ENCODE peak calls at places on chromosomes 16 and 17, in seven cellular contexts. R, A, J, Y, F, H and S are unnamed samples.

GRCh38 chr16:58107228-58107627 is 22.0 kb downstream of the CFAP20 start:
- DNase-seq in R (no peak), A (no peak), J (no peak), Y (no peak), F (no peak), H (no peak), S (no peak)

GRCh38 chr16:11025120-11025531 is 80.8 kb downstream of the CLEC16A start:
- DNase-seq in R (no peak), A (no peak), J (no peak), Y (no peak), F (no peak), H (no peak), S (no peak)

GRCh38 chr17:35588196-35588920 is 1.2 kb downstream of the AP2B1 start:
- DNase-seq in R (no peak), A (peak; percentile 93), J (peak; percentile 99), Y (no peak), F (peak; percentile 89), H (no peak), S (no peak)

GRCh38 chr16:13453325-13453724 is 466.6 kb upstream of the ERCC4 start:
- DNase-seq in R (no peak), A (no peak), J (peak; percentile 62), Y (no peak), F (peak; percentile 15), H (no peak), S (no peak)

GRCh38 chr17:18187816-18188761 is 4.5 kb downstream of the ALKBH5 start:
- DNase-seq in R (peak; percentile 41), A (no peak), J (no peak), Y (no peak), F (no peak), H (no peak), S (no peak)

GRCh38 chr17:43330876-43331639 is 67.7 kb upstream of the ARL4D start:
- DNase-seq in R (no peak), A (peak; percentile 58), J (no peak), Y (no peak), F (no peak), H (no peak), S (no peak)

GRCh38 chr16:85047867-85048455 is 20.4 kb downstream of the KIAA0513 start:
- DNase-seq in R (no peak), A (no peak), J (no peak), Y (no peak), F (no peak), H (no peak), S (no peak)

GRCh38 chr17:39920218-39921210 is 2.1 kb upstream of the GSDMB start:
- DNase-seq in R (no peak), A (no peak), J (no peak), Y (no peak), F (no peak), H (no peak), S (no peak)

GRCh38 chr17:39653662-39654331 is 11.4 kb upstream of the TCAP start:
- DNase-seq in R (peak; percentile 59), A (peak; percentile 67), J (peak; percentile 13), Y (peak; percentile 76), F (peak; percentile 49), H (no peak), S (no peak)

GRCh38 chr16:10827691-10828341 is 9.2 kb upstream of the TVP23A start:
- DNase-seq in R (peak; percentile 82), A (no peak), J (peak; percentile 52), Y (peak; percentile 72), F (peak; percentile 30), H (peak; percentile 42), S (no peak)

GRCh38 chr17:20300399-20301037 is 166.8 kb downstream of the LGALS9B start:
- DNase-seq in R (no peak), A (no peak), J (no peak), Y (no peak), F (no peak), H (peak; percentile 64), S (no peak)

GRCh38 chr17:16459850-16460550 is 32.0 kb downstream of the LRRC75A start:
- DNase-seq in R (no peak), A (no peak), J (peak; percentile 70), Y (no peak), F (peak; percentile 71), H (no peak), S (no peak)

GRCh38 chr17:50882851-50883250 is 16.7 kb upstream of the TOB1 start:
- DNase-seq in R (no peak), A (peak; percentile 65), J (peak; percentile 85), Y (no peak), F (peak; percentile 68), H (no peak), S (no peak)

GRCh38 chr17:32486701-32487459 is at the start of gene CDK5R1:
- DNase-seq in R (peak; percentile 79), A (peak; percentile 65), J (no peak), Y (peak; percentile 74), F (peak; percentile 59), H (no peak), S (peak; percentile 68)

GRCh38 chr16:70159355-70160348 is 13.9 kb upstream of the CLEC18C start:
- DNase-seq in R (no peak), A (no peak), J (no peak), Y (no peak), F (no peak), H (no peak), S (no peak)

GRCh38 chr17:2828396-2829038 is 32.3 kb downstream of the RAP1GAP2 start:
- DNase-seq in R (peak; percentile 78), A (peak; percentile 82), J (no peak), Y (peak; percentile 81), F (peak; percentile 84), H (no peak), S (no peak)

GRCh38 chr17:29625037-29625750 is 2.5 kb upstream of the CORO6 start:
- DNase-seq in R (no peak), A (peak; percentile 73), J (peak; percentile 76), Y (no peak), F (peak; percentile 61), H (no peak), S (no peak)
- TF ChIP-seq CTCF in R (no peak), A (no peak), J (no peak), Y (no peak), F (no peak), H (no peak), S (no peak)

DNA sequence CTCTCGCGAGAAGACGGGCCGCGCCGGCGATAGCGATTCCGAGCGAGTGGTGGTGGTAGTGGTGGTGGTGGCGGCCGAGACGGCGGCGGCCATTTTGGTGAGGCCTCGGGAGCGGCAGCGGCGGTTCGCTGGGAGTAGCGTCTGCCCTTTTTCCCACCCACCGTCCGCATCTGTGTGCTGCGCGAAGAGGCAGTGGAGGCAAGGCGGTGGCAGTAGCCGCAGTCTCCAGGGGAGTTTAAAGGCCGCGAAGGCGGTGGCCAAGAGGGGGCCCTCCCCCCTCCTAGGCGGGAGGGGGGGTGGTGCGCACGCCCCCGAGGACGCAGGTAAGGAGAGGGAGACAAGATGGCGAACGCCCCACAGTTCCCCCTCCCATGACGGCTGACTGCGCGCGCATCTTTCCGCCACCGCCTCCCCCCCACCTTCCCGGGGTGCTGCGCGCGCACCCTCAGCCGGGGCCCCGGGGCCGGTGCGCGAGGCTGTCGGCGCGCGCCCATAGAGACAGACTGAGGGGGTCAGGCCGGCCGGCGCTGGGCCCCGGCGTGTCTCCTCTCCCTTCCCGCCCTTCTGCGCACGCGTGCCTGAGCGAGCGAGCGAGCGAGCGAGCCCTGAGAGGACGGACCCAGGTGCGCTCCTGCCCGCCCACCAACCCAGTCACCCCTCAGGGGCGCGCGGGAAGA is 694 bp upstream of the SRCAP start:
- DNase-seq in R (peak; percentile 99), A (peak; percentile 99), J (peak; percentile 86), Y (peak; percentile 99), F (peak; percentile 99), H (peak; percentile 95), S (peak; percentile 95)
- TF ChIP-seq CTCF in R (no peak), A (no peak), J (no peak), Y (no peak), F (no peak), H (no peak), S (no peak)

GRCh38 chr16:22318690-22319358 is 21.6 kb downstream of the POLR3E start:
- DNase-seq in R (no peak), A (peak; percentile 55), J (peak; percentile 22), Y (peak; percentile 43), F (peak; percentile 33), H (no peak), S (no peak)
- TF ChIP-seq CTCF in R (peak; percentile 22), A (peak; percentile 71), J (peak; percentile 67), Y (no peak), F (peak; percentile 59), H (peak; percentile 62), S (peak; percentile 78)

DNA sequence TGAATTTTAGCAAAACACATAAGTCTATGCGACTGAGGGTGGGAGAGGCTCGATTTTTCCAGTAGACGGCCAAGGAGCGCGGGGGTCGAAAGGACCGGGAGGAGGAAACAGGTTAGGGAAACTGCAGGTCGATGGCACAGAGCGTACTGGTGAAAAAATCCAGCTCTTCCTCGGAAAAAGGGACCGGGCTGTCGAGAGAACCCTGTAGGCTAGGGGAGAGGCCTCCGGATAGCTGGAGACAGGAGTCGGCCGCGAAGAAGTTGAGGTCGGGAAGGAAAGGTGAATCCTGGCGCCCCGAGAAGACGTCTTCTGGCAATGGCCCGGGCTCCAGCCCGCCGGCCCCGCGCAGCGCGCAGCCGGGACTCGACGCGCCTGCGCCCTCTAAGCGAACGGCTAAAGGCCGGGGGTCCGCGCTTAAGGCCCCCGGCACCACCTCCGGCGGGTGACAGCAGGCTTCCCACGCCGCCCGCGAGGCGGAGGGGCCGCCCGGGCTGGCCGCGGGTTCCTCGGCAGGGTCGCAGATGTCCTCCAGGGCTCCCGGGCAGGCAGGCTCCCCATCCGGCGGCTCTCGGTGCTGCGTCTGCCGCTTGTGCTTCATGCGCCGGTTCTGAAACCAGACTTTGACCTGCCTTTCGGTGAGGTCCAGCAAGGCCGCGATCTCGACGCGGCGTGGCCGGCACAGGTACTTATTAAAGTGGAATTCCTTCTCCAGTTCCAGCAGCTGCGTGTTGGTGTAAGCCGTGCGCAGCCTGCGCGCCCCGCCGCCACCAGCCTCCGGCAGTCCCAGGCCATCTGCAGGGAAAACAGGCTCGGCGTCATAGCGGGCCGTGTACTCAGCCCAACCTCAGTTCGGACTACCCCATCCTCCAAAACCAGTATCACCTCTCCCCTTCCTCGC is 1.7 kb downstream of the HOXB2 start:
- DNase-seq in R (peak; percentile 43), A (peak; percentile 75), J (peak; percentile 1), Y (no peak), F (no peak), H (no peak), S (no peak)
- TF ChIP-seq CTCF in R (no peak), A (no peak), J (no peak), Y (no peak), F (peak; percentile 9), H (no peak), S (peak; percentile 29)

GRCh38 chr16:321532-321931 is 31.0 kb downstream of the AXIN1 start:
- DNase-seq in R (no peak), A (no peak), J (no peak), Y (no peak), F (no peak), H (no peak), S (no peak)

GRCh38 chr16:316741-317464 is 33.9 kb downstream of the PDIA2 start:
- DNase-seq in R (no peak), A (no peak), J (no peak), Y (no peak), F (no peak), H (no peak), S (no peak)

GRCh38 chr16:320206-320605 is 32.3 kb downstream of the AXIN1 start:
- DNase-seq in R (no peak), A (no peak), J (no peak), Y (no peak), F (no peak), H (no peak), S (no peak)

GRCh38 chr16:317583-317982 is 34.6 kb downstream of the PDIA2 start:
- DNase-seq in R (no peak), A (no peak), J (no peak), Y (no peak), F (no peak), H (no peak), S (no peak)

GRCh38 chr16:318628-319027 is 33.9 kb downstream of the AXIN1 start:
- DNase-seq in R (no peak), A (peak; percentile 50), J (no peak), Y (no peak), F (no peak), H (no peak), S (no peak)
- TF ChIP-seq CTCF in R (no peak), A (no peak), J (peak; percentile 8), Y (no peak), F (no peak), H (no peak), S (peak; percentile 37)